ENCODE peak calls at places on chromosomes 7 and 10, in five cellular contexts. H is HFF-Myc, P is epithelial cell of esophagus, N is RWPE2, J is A673. Y is an unnamed sample.

GRCh38 chr10:23343591-23344225 is 889 bp downstream of the C10orf67 start:
- DNase-seq in H (no peak), P (peak; percentile 65), N (peak; percentile 87), J (no peak), Y (no peak)

GRCh38 chr7:2018786-2019692 is 213.7 kb downstream of the MAD1L1 start:
- DNase-seq in H (peak; percentile 82), P (peak; percentile 55), N (peak; percentile 51), J (peak; percentile 67), Y (peak; percentile 98)

GRCh38 chr10:72564596-72564995 is 61.3 kb downstream of the MICU1 start:
- DNase-seq in H (no peak), P (peak; percentile 6), N (no peak), J (no peak), Y (peak; percentile 6)

GRCh38 chr7:35716038-35716803 is 21.3 kb upstream of the HERPUD2 start:
- DNase-seq in H (no peak), P (no peak), N (no peak), J (peak; percentile 78), Y (no peak)

GRCh38 chr7:74174606-74175082 is 488 bp downstream of the EIF4H start:
- DNase-seq in H (no peak), P (peak; percentile 60), N (peak; percentile 59), J (peak; percentile 54), Y (peak; percentile 78)

GRCh38 chr7:35022725-35023124 is 14.6 kb downstream of the DPY19L1 start:
- DNase-seq in H (no peak), P (no peak), N (no peak), J (no peak), Y (no peak)

GRCh38 chr10:118615888-118616287 is 20.4 kb upstream of the PRLHR start:
- DNase-seq in H (no peak), P (peak; percentile 52), N (no peak), J (peak; percentile 69), Y (no peak)

GRCh38 chr7:28071570-28071969 is 109.0 kb downstream of the JAZF1 start:
- DNase-seq in H (no peak), P (no peak), N (no peak), J (no peak), Y (no peak)

GRCh38 chr10:126063353-126063791 is 167.0 kb downstream of the FANK1 start:
- DNase-seq in H (peak; percentile 79), P (peak; percentile 73), N (no peak), J (no peak), Y (no peak)

GRCh38 chr7:123484199-123484598 is 50.2 kb downstream of the IQUB start:
- DNase-seq in H (no peak), P (no peak), N (no peak), J (no peak), Y (no peak)

GRCh38 chr10:6274504-6274903 is 71.8 kb downstream of the PFKFB3 start:
- DNase-seq in H (no peak), P (no peak), N (no peak), J (no peak), Y (no peak)

GRCh38 chr7:5598769-5599371 is 175.2 kb upstream of the TNRC18 start:
- DNase-seq in H (no peak), P (peak; percentile 43), N (peak; percentile 82), J (no peak), Y (peak; percentile 93)

GRCh38 chr10:97607076-97607635 is 17.6 kb downstream of the C10orf62 start:
- DNase-seq in H (no peak), P (no peak), N (no peak), J (no peak), Y (no peak)

GRCh38 chr7:12653127-12653917 is 34.1 kb upstream of the ARL4A start:
- DNase-seq in H (no peak), P (peak; percentile 44), N (no peak), J (no peak), Y (no peak)

GRCh38 chr7:552711-553636 is 33.3 kb upstream of the PDGFA start:
- DNase-seq in H (no peak), P (no peak), N (no peak), J (no peak), Y (no peak)

GRCh38 chr7:1267016-1267900 is 34.6 kb downstream of the UNCX start:
- DNase-seq in H (no peak), P (no peak), N (no peak), J (no peak), Y (no peak)

GRCh38 chr10:72277996-72278667 is 4.4 kb downstream of the DDIT4 start:
- DNase-seq in H (no peak), P (no peak), N (no peak), J (no peak), Y (peak; percentile 13)

GRCh38 chr10:59854571-59854970 is 51.8 kb downstream of the CCDC6 start:
- DNase-seq in H (no peak), P (peak; percentile 6), N (no peak), J (no peak), Y (no peak)

GRCh38 chr10:59856104-59856503 is 50.3 kb downstream of the CCDC6 start:
- DNase-seq in H (no peak), P (no peak), N (no peak), J (no peak), Y (no peak)

GRCh38 chr10:59857921-59858320 is 48.4 kb downstream of the CCDC6 start:
- DNase-seq in H (no peak), P (no peak), N (no peak), J (no peak), Y (no peak)

GRCh38 chr10:59859570-59859969 is 46.8 kb downstream of the CCDC6 start:
- DNase-seq in H (no peak), P (no peak), N (no peak), J (no peak), Y (no peak)

GRCh38 chr10:59857049-59857448 is 49.3 kb downstream of the CCDC6 start:
- DNase-seq in H (no peak), P (no peak), N (no peak), J (no peak), Y (no peak)
- H3K4me3 ChIP-seq in H (no peak overlapping the region), P (no peak overlapping the region), N (no peak overlapping the region), J (no peak overlapping the region), Y (no peak overlapping the region)

GRCh38 chr7:33107136-33108066 is 1.8 kb downstream of the RP9 start:
- DNase-seq in H (no peak), P (peak; percentile 56), N (no peak), J (peak; percentile 58), Y (peak; percentile 58)
- H3K4me3 ChIP-seq in H (peak overlapping the region; percentile 82), P (peak overlapping the region; percentile 85), N (peak overlapping the region; percentile 99), J (peak overlapping the region; percentile 95), Y (peak overlapping the region; percentile 91)

GRCh38 chr7:15213093-15213492 is 310.5 kb upstream of the DGKB start:
- DNase-seq in H (no peak), P (no peak), N (no peak), J (no peak), Y (no peak)

GRCh38 chr7:15215611-15216010 is 313.1 kb upstream of the DGKB start:
- DNase-seq in H (no peak), P (no peak), N (no peak), J (no peak), Y (no peak)

GRCh38 chr7:15219758-15220157 is 317.2 kb upstream of the DGKB start:
- DNase-seq in H (no peak), P (no peak), N (no peak), J (no peak), Y (no peak)

GRCh38 chr7:15209385-15209784 is 306.8 kb upstream of the DGKB start:
- DNase-seq in H (no peak), P (no peak), N (no peak), J (no peak), Y (no peak)

GRCh38 chr7:15214981-15215380 is 312.4 kb upstream of the DGKB start:
- DNase-seq in H (no peak), P (no peak), N (no peak), J (no peak), Y (no peak)
- H3K4me3 ChIP-seq in H (no peak overlapping the region), P (no peak overlapping the region), N (no peak overlapping the region), J (no peak overlapping the region), Y (no peak overlapping the region)

GRCh38 chr10:64038097-64038496 is 516.9 kb downstream of the REEP3 start:
- DNase-seq in H (no peak), P (no peak), N (no peak), J (no peak), Y (no peak)

GRCh38 chr10:64039208-64039607 is 518.0 kb downstream of the REEP3 start:
- DNase-seq in H (no peak), P (no peak), N (no peak), J (no peak), Y (no peak)

GRCh38 chr10:64033710-64034109 is 512.5 kb downstream of the REEP3 start:
- DNase-seq in H (no peak), P (no peak), N (no peak), J (no peak), Y (no peak)

GRCh38 chr10:64036306-64036930 is 515.2 kb downstream of the REEP3 start:
- DNase-seq in H (no peak), P (no peak), N (no peak), J (no peak), Y (no peak)

DNA sequence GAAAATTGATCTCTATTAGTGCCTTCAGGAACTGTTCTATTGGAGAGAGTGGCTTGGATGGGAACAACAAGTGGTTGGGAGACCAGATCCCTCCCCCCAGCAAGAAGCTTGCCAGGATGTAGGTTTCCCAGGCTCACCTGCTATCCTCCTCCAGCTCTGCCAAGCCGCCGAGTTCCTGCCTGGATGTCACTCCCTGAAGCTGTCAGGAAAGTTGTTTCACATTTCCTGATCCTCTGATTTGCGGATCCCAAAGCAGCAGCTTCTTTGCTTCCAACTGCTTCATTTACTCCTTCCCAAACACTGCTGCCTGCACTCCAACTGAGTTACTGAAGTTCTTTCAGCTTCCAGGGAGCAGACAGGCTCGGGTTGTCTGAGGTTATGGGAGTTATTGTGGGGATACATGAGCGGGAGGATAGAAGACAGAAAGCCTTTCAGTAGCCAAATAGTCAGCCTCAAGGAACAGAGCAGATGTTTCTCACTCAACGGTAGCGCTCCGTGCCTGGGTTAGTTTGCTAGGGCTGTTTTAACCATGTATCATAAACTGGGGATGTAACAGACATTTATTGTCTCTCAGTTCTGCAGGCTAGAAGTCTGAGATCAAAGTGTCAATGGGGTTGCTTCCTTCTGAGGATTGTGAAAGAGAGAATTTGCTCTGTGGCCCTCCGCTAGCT is 515.9 kb downstream of the REEP3 start:
- DNase-seq in H (no peak), P (no peak), N (no peak), J (no peak), Y (no peak)
- H3K4me3 ChIP-seq in H (no peak overlapping the region), P (no peak overlapping the region), N (no peak overlapping the region), J (no peak overlapping the region), Y (no peak overlapping the region)

GRCh38 chr7:150738092-150739044 is 1.1 kb downstream of the GIMAP5 start:
- DNase-seq in H (no peak), P (peak; percentile 73), N (no peak), J (no peak), Y (no peak)
- H3K4me3 ChIP-seq in H (no peak overlapping the region), P (no peak overlapping the region), N (no peak overlapping the region), J (no peak overlapping the region), Y (no peak overlapping the region)

GRCh38 chr7:90599892-90600555 is 3.9 kb downstream of the CDK14 start:
- DNase-seq in H (no peak), P (no peak), N (no peak), J (peak; percentile 86), Y (peak; percentile 80)
- H3K4me3 ChIP-seq in H (no peak overlapping the region), P (no peak overlapping the region), N (no peak overlapping the region), J (peak overlapping the region; percentile 4), Y (peak overlapping the region; percentile 52)

GRCh38 chr10:93106631-93107072 is 33.0 kb downstream of the CYP26A1 start:
- DNase-seq in H (peak; percentile 22), P (no peak), N (no peak), J (no peak), Y (no peak)
- H3K4me3 ChIP-seq in H (no peak overlapping the region), P (no peak overlapping the region), N (no peak overlapping the region), J (no peak overlapping the region), Y (no peak overlapping the region)

Y was measured in NB4.